ENCODE peak calls at places on chromosomes 11 and 22, in seven cellular contexts. L, H, V, G, Y, C and S are unnamed samples.

GRCh38 chr22:23071163-23072034 is 1.1 kb downstream of the GNAZ start:
- DNase-seq in L (peak), H (no peak), V (no peak), G (no peak), Y (peak), C (no peak), S (no peak)

GRCh38 chr22:37485006-37485713 is 1.0 kb downstream of the MFNG start:
- DNase-seq in L (no peak), H (no peak), V (no peak), G (no peak), Y (no peak), C (no peak), S (no peak)

GRCh38 chr11:16170448-16170847 is 185.9 kb downstream of the SOX6 start:
- DNase-seq in L (no peak), H (no peak), V (no peak), G (no peak), Y (no peak), C (no peak), S (no peak)

GRCh38 chr22:49693416-49693815 is 134.3 kb downstream of the BRD1 start:
- DNase-seq in L (no peak), H (no peak), V (no peak), G (no peak), Y (no peak), C (no peak), S (peak)

GRCh38 chr11:17434108-17434507 is 42.5 kb downstream of the ABCC8 start:
- DNase-seq in L (no peak), H (no peak), V (no peak), G (no peak), Y (no peak), C (no peak), S (no peak)

GRCh38 chr22:29476116-29476515 is 3.9 kb upstream of the NEFH start:
- DNase-seq in L (peak), H (peak), V (no peak), G (peak), Y (no peak), C (no peak), S (peak)

GRCh38 chr11:73141031-73141308 is 1.1 kb downstream of the FCHSD2 start:
- DNase-seq in L (peak), H (no peak), V (no peak), G (no peak), Y (peak), C (no peak), S (no peak)

GRCh38 chr22:17772249-17772962 is 1.9 kb downstream of the BID start:
- DNase-seq in L (peak), H (no peak), V (peak), G (no peak), Y (peak), C (no peak), S (no peak)

GRCh38 chr22:38569181-38569971 is 607 bp downstream of the DMC1 start:
- DNase-seq in L (no peak), H (peak), V (peak), G (no peak), Y (no peak), C (no peak), S (no peak)

GRCh38 chr22:37043828-37044538 is 7.6 kb upstream of the KCTD17 start:
- DNase-seq in L (peak), H (peak), V (peak), G (peak), Y (peak), C (no peak), S (peak)

GRCh38 chr22:35947794-35948425 is 80.7 kb downstream of the RBFOX2 start:
- DNase-seq in L (no peak), H (no peak), V (no peak), G (peak), Y (no peak), C (no peak), S (no peak)

GRCh38 chr11:119473901-119474681 is 51.1 kb upstream of the THY1 start:
- DNase-seq in L (no peak), H (no peak), V (no peak), G (no peak), Y (no peak), C (no peak), S (no peak)